ENCODE peak calls at places on chromosomes 12 and 14, in five cellular contexts. Q is GM06990, S is A549, F is MG63, Z is tibial nerve. P is an unnamed sample.

GRCh38 chr12:63038361-63039100 is 103.6 kb upstream of the PPM1H start:
- DNase-seq in Q (no peak), S (no peak), F (no peak), Z (no peak), P (no peak)

GRCh38 chr12:58925111-58925732 is 4.9 kb upstream of the LRIG3 start:
- DNase-seq in Q (no peak), S (no peak), F (no peak), Z (no peak), P (no peak)

GRCh38 chr14:104872469-104873341 is 7.6 kb downstream of the CEP170B start:
- DNase-seq in Q (peak; percentile 19), S (no peak), F (peak; percentile 86), Z (no peak), P (peak; percentile 34)

GRCh38 chr14:63275611-63276010 is 43.1 kb downstream of the GPHB5 start:
- DNase-seq in Q (no peak), S (no peak), F (no peak), Z (no peak), P (peak; percentile 19)

GRCh38 chr14:92981726-92982125 is 58.8 kb downstream of the CHGA start:
- DNase-seq in Q (no peak), S (no peak), F (no peak), Z (no peak), P (no peak)

GRCh38 chr12:52836042-52836466 is 1.9 kb upstream of the KRT79 start:
- DNase-seq in Q (no peak), S (no peak), F (peak; percentile 56), Z (no peak), P (no peak)

GRCh38 chr12:10722905-10723866 is at the start of gene YBX3:
- DNase-seq in Q (peak; percentile 78), S (peak; percentile 85), F (peak; percentile 84), Z (peak; percentile 80), P (peak; percentile 85)

GRCh38 chr12:51246254-51246853 is 7.7 kb downstream of the DAZAP2 start:
- DNase-seq in Q (no peak), S (no peak), F (no peak), Z (no peak), P (peak; percentile 29)

DNA sequence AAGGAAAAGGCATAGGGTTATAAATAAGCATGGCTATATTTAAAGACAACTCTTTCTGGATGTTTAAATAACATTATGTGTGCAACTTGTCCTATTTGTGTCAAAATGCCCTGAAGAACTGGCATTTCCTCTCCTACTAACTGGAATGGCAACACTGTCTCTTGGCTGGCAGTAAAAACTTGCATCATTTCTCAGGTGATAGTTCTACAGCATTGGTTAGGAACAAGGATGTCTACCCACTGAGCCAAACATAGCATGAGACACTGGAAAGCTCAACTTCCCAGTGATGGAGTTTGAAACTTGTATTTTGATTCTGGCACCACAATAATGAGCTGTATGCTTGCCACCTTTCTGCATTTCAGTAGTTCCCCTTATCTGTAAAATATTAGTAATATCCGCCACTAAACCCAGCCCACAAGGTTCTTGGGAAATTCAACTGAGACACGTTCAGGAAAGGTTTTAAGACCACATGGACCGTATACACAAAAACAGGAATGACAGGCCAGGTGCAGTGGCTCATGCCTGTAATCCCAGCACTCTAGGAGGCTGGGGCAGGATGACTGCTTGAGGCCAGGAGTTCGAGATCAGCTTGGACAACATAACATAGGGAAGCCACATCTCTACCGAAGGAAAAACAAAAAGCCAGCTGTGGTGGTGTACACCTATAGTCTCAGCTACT is 5.1 kb downstream of the SLC38A2 start:
- DNase-seq in Q (no peak), S (no peak), F (no peak), Z (no peak), P (peak; percentile 34)
- H3K4me3 ChIP-seq in Q (no peak overlapping the region), S (peak overlapping the region; percentile 91), F (peak overlapping the region; percentile 88), Z (peak overlapping the region; percentile 96), P (no peak overlapping the region)

GRCh38 chr12:110689002-110689600 is at the start of gene HVCN1:
- DNase-seq in Q (peak; percentile 54), S (no peak), F (peak; percentile 19), Z (peak; percentile 23), P (peak; percentile 47)

GRCh38 chr12:110689601-110690430 is 901 bp upstream of the HVCN1 start:
- DNase-seq in Q (peak; percentile 83), S (no peak), F (no peak), Z (no peak), P (no peak)

GRCh38 chr12:110687770-110688169 is 1.1 kb downstream of the HVCN1 start:
- DNase-seq in Q (no peak), S (no peak), F (no peak), Z (no peak), P (no peak)

GRCh38 chr12:110686294-110686903 is 2.5 kb downstream of the HVCN1 start:
- DNase-seq in Q (no peak), S (no peak), F (no peak), Z (no peak), P (no peak)

DNA sequence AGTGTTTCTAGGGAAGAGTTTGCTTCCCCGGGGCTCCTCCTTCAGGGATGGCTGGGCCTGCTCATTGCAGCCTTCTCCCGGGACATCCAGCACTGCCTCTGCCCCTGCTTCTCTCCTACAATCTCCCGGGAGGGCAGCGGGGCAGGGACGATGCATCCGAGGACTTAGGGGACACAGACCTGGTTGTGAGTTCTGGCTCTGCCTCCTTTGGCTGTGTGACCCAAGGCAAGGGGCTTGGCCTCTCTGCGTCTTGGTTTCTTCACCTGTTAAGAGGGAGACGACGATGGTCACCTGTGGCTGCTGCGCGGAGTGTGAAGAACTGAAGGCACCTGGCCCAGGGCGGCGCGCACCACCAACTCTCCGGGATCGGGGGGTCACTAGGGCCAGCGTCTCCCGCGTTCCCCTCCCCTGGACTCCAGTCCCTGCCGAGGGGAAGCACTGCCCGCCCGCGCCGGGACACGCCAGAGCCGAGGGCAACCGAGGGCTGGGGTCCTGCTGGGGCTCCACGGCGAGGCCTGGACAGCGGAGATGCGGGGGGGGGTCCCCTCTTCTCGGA is 391 bp downstream of the HVCN1 start:
- DNase-seq in Q (no peak), S (no peak), F (no peak), Z (no peak), P (no peak)
- H3K4me3 ChIP-seq in Q (peak overlapping the region; percentile 98), S (peak overlapping the region; percentile 49), F (peak overlapping the region; percentile 14), Z (peak overlapping the region; percentile 57), P (peak overlapping the region; percentile 53)

GRCh38 chr12:115914122-115914521 is 363.4 kb downstream of the MED13L start:
- DNase-seq in Q (no peak), S (no peak), F (no peak), Z (no peak), P (no peak)

GRCh38 chr12:115918763-115919162 is 358.7 kb downstream of the MED13L start:
- DNase-seq in Q (no peak), S (no peak), F (no peak), Z (no peak), P (no peak)

GRCh38 chr12:115912440-115912839 is 365.1 kb downstream of the MED13L start:
- DNase-seq in Q (no peak), S (no peak), F (no peak), Z (no peak), P (no peak)

GRCh38 chr12:115920395-115921183 is 356.9 kb downstream of the MED13L start:
- DNase-seq in Q (no peak), S (no peak), F (no peak), Z (no peak), P (no peak)

GRCh38 chr12:115916910-115917668 is 360.4 kb downstream of the MED13L start:
- DNase-seq in Q (peak; percentile 62), S (peak; percentile 60), F (peak; percentile 12), Z (peak; percentile 19), P (peak; percentile 37)
- H3K4me3 ChIP-seq in Q (no peak overlapping the region), S (peak overlapping the region; percentile 40), F (no peak overlapping the region), Z (no peak overlapping the region), P (no peak overlapping the region)

DNA sequence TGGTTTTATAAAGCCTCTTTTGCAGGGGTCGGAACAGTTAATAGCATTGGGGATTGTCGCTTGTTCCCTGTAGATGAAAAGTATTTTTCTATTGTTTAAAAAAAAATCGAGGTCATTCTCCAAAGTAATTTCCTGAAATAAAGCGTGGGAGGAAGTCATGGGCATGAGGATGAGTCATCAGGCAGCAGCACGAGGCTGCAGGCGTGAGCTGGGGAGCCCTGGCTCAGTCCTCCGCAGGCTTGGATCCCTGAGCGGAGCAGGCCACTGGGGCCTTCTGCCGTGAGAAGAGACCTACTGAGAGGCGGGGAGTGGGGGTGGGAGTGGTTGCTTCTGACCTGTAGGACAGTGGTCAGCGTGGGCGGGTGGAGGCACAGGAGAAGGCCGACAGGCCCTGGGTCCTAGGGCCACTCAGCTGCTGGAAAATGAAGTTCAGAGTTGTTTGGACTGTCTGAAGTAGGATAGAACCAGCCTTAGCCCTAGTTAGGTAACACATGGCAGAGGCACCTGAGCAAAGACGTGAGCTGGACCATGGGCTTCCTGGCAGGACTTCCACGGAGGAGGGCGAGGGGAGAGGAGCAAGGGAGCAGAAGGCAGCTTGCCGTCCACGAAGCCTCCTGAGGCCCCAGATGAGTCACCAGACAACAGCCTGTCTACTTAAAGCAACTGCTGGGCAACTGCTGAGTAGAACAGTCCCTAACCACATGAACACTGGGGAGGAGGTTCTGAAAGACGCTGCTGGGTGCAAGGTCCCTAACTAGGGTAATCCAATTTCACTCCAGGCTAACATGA is 21.1 kb upstream of the LGALS3 start:
- DNase-seq in Q (no peak), S (peak; percentile 71), F (peak; percentile 95), Z (peak; percentile 72), P (peak; percentile 76)
- H3K4me3 ChIP-seq in Q (no peak overlapping the region), S (no peak overlapping the region), F (no peak overlapping the region), Z (no peak overlapping the region), P (peak overlapping the region; percentile 37)

DNA sequence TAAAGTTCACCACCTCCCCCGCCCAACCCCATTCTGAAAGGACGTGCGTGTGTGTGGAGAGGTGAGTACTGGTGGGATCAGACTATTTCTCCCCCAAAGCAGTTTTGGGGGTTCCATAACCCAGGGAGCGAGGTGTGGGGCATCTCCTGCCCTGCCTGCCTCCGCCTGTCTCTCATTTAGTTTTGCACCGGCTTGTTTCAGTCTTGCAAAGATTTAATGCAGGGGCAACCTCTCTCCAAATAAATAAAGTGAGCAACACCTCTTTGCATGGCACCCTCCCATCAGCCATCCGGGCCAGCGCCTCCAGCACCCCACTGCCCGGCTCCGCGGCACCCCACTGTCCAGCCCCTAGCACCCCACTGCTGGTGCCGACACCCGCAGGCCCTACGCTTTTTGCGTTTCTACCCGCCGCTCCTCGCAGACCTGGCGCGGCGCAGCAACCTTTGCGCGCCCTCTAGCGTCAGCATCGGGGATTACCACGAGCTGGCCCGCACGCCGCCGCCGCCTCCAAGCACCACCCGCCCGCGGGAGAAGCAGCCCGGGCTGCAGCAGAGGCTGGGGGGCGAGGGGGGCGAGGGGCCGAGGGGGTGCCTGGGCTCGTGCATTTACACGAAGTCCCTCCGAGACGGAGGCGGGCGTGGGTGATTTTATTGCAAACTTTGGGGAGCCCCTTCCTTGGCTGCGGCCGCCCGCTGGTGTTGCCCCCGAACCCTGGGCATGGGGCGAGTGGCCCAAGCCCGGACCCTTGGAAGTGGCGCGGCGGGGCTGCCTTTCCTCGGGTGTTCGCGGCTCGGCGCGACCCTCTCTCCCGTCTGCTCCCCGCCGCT is 55.8 kb upstream of the VRK1 start:
- DNase-seq in Q (peak; percentile 62), S (peak; percentile 64), F (peak; percentile 26), Z (no peak), P (peak; percentile 40)
- H3K4me3 ChIP-seq in Q (peak overlapping the region; percentile 40), S (peak overlapping the region; percentile 51), F (peak overlapping the region; percentile 35), Z (no peak overlapping the region), P (peak overlapping the region; percentile 44)

GRCh38 chr14:85934123-85934885 is 404.4 kb downstream of the FLRT2 start:
- DNase-seq in Q (no peak), S (peak; percentile 13), F (peak; percentile 10), Z (no peak), P (peak; percentile 82)

GRCh38 chr14:85934886-85935254 is 404.9 kb downstream of the FLRT2 start:
- DNase-seq in Q (no peak), S (no peak), F (no peak), Z (no peak), P (no peak)
- H3K4me3 ChIP-seq in Q (peak overlapping the region; percentile 61), S (peak overlapping the region; percentile 58), F (peak overlapping the region; percentile 51), Z (peak overlapping the region; percentile 24), P (peak overlapping the region; percentile 62)